ENCODE peak calls at places on chromosome 4, in five cellular contexts. J is CD8-positive, alpha-beta memory T cell; D is neural progenitor cell; X is left lung; A is GM23248. S is an unnamed sample.

GRCh38 chr4:111546881-111547280 is 598.4 kb upstream of the FAM241A start:
- DNase-seq in D (no peak), A (no peak), X (no peak), J (no peak), S (peak; percentile 8)

GRCh38 chr4:109389367-109390118 is 44.1 kb upstream of the SEC24B start:
- DNase-seq in A (no peak), J (no peak), D (no peak), X (no peak), S (peak; percentile 88)

GRCh38 chr4:19455850-19456602 is 795.7 kb upstream of the SLIT2 start:
- DNase-seq in X (no peak), D (no peak), J (no peak), A (no peak), S (no peak)

GRCh38 chr4:155377281-155377680 is 516 bp upstream of the MAP9 start:
- DNase-seq in J (no peak), X (no peak), D (no peak), A (peak; percentile 6), S (no peak)

GRCh38 chr4:24456431-24456830 is 127.9 kb downstream of the DHX15 start:
- DNase-seq in D (no peak), J (no peak), X (no peak), A (no peak), S (no peak)

GRCh38 chr4:16270654-16271328 is 44.5 kb upstream of the TAPT1 start:
- DNase-seq in A (peak; percentile 15), D (peak; percentile 31), J (no peak), X (no peak), S (no peak)

GRCh38 chr4:135365065-135365464 is 1163.5 kb upstream of the PABPC4L start:
- DNase-seq in J (no peak), D (no peak), A (no peak), X (no peak), S (no peak)

GRCh38 chr4:112564706-112565270 is 48.8 kb upstream of the NEUROG2 start:
- DNase-seq in X (no peak), J (no peak), A (no peak), D (no peak), S (no peak)

GRCh38 chr4:184375027-184375426 is 99.3 kb downstream of the IRF2 start:
- DNase-seq in A (peak; percentile 14), J (no peak), X (no peak), D (no peak), S (no peak)

DNA sequence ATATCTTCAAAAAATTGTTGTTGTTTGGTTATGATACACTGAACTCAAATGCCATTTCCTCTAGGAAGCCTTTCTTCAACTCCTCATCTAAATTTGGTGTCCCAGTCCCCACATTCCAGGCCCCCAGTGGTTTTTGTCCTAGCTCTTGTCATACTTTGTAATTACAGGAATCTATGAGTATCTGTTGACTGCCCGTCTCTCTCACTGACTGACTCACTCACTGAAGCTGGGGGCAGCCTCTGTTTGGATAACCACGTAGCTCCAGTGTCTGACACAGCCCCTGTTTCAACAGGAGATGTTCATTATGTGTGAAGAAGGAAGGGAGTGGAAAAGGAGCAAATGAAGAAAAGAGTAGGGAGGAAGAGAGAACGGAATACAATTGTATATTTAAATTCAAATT is 284.1 kb upstream of the TENM3 start:
- DNase-seq in A (peak; percentile 68), D (no peak), J (no peak), X (no peak), S (peak; percentile 36)
- H3K27ac ChIP-seq in A (peak overlapping the region; percentile 24), D (no peak overlapping the region), J (no peak overlapping the region), X (no peak overlapping the region), S (no peak overlapping the region)

DNA sequence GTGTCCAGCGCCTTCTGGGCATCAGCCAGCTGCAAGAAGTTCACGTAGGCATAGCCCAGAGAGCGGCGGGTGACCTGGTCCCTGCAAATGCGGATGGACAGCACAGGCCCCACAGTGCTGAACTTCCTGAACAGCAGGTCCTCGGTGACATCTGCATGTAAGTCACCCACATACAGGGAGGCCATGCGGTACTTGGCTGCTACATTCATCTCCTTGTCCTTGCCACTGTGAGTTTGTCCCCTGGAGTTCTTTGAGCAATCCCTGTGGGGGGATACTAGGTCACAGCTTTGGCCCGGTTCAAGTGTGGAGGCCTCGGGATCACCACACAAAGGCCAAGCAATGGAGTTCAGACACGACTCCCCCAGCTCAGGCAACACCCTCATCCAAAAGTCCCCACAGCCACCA is 776 bp downstream of the PABPC4L start:
- DNase-seq in D (no peak), J (no peak), A (no peak), X (no peak), S (peak; percentile 35)
- H3K4me3 ChIP-seq in D (peak overlapping the region; percentile 46), J (no peak overlapping the region), A (peak overlapping the region; percentile 69), X (peak overlapping the region; percentile 38), S (peak overlapping the region; percentile 95)

GRCh38 chr4:113620032-113620431 is 141.5 kb downstream of the CAMK2D start:
- DNase-seq in A (no peak), J (no peak), X (no peak), D (no peak), S (no peak)

GRCh38 chr4:113625902-113626301 is 135.6 kb downstream of the CAMK2D start:
- DNase-seq in D (no peak), A (no peak), J (no peak), X (no peak), S (no peak)

GRCh38 chr4:113623274-113623894 is 138.2 kb downstream of the CAMK2D start:
- DNase-seq in J (no peak), D (no peak), A (peak; percentile 45), X (no peak), S (no peak)

GRCh38 chr4:113618205-113618604 is 143.3 kb downstream of the CAMK2D start:
- DNase-seq in J (no peak), D (no peak), X (no peak), A (peak; percentile 29), S (no peak)

DNA sequence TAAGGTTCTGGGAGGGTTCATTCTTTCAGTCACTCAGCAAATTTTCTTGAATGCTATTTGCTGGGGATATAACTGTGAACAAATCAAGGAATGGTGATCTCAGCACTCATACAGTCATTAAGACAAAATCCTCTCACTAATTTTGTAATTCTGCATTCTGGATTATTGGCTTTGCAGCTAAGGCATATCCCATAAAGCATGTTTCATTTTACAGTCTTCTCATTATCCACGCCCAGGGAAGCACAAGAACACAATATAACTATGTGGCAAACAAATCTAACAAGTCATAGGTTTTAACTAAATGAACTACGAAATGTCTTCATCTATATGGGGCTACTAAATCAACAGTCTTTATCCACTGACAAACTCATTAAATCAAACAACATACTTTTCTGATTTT is 139.9 kb downstream of the CAMK2D start:
- DNase-seq in D (no peak), X (no peak), J (no peak), A (no peak), S (no peak)
- H3K4me1 ChIP-seq in D (no peaks in the 10 kb centered on the region), X (peaks cover 5% of the 10 kb centered on the region), J (peaks cover 4% of the 10 kb centered on the region), A (no peaks in the 10 kb centered on the region), S (no peaks in the 10 kb centered on the region)

GRCh38 chr4:38082424-38083374 is 122.5 kb downstream of the PTTG2 start:
- DNase-seq in A (peak; percentile 84), D (no peak), X (no peak), J (no peak), S (no peak)

GRCh38 chr4:38086515-38087226 is 126.5 kb downstream of the PTTG2 start:
- DNase-seq in X (no peak), J (no peak), A (no peak), D (no peak), S (no peak)

GRCh38 chr4:38088321-38088720 is 128.1 kb downstream of the PTTG2 start:
- DNase-seq in D (no peak), X (no peak), J (no peak), A (no peak), S (no peak)

GRCh38 chr4:38084984-38085383 is 124.8 kb downstream of the PTTG2 start:
- DNase-seq in J (no peak), D (no peak), A (peak; percentile 48), X (no peak), S (no peak)

GRCh38 chr4:38085394-38086150 is 125.4 kb downstream of the PTTG2 start:
- DNase-seq in X (no peak), D (peak; percentile 20), A (peak; percentile 47), J (no peak), S (peak; percentile 95)
- H3K27ac ChIP-seq in X (no peak overlapping the region), D (no peak overlapping the region), A (peak overlapping the region; percentile 84), J (no peak overlapping the region), S (peak overlapping the region; percentile 50)

GRCh38 chr4:76690091-76690905 is 207.6 kb downstream of the SOWAHB start:
- DNase-seq in A (peak; percentile 62), J (no peak), D (no peak), X (no peak), S (peak; percentile 68)
- H3K4me3 ChIP-seq in A (peak overlapping the region; percentile 78), J (no peak overlapping the region), D (peak overlapping the region; percentile 92), X (peak overlapping the region; percentile 53), S (peak overlapping the region; percentile 78)

DNA sequence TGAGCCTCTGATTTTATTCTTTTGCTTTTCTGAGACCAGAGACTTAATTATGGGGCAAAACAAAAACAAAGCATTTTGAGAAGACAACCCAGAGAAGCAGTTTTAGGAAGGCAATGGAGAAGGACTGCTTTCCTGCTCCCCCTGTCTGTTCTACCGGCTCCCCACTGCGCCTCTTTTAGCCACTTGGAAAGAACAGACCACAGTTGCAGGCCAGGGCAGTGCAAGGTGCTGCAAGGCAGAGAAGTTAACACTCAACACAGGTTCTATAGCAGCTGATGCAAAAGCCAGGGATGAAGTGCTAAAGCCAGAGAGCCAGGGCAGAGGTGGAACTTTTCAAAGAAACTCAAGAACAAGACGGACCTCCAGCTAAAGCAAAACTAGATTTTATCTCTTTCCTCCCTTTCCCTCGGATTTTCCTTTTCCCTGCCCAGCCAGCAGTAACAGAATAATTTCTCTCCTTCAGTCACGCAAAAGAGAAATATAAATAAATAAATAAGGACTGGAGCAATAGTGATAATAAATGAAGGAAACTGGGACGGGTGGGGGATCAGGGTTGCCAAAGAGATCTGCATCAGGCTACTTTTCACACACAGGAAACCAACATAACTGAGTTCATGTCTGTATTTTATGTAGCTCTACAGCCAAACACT is 10.4 kb downstream of the SH3RF1 start:
- DNase-seq in X (no peak), J (no peak), A (no peak), D (peak; percentile 39), S (no peak)
- H3K4me1 ChIP-seq in X (peaks cover 17% of the 10 kb centered on the region), J (no peaks in the 10 kb centered on the region), A (peaks cover 60% of the 10 kb centered on the region), D (peaks cover 45% of the 10 kb centered on the region), S (peaks cover 7% of the 10 kb centered on the region)

GRCh38 chr4:158968961-158969360 is 133.9 kb upstream of the RAPGEF2 start:
- DNase-seq in X (no peak), A (no peak), J (no peak), D (no peak), S (no peak)
- H3K27ac ChIP-seq in X (no peak overlapping the region), A (no peak overlapping the region), J (no peak overlapping the region), D (no peak overlapping the region), S (no peak overlapping the region)

DNA sequence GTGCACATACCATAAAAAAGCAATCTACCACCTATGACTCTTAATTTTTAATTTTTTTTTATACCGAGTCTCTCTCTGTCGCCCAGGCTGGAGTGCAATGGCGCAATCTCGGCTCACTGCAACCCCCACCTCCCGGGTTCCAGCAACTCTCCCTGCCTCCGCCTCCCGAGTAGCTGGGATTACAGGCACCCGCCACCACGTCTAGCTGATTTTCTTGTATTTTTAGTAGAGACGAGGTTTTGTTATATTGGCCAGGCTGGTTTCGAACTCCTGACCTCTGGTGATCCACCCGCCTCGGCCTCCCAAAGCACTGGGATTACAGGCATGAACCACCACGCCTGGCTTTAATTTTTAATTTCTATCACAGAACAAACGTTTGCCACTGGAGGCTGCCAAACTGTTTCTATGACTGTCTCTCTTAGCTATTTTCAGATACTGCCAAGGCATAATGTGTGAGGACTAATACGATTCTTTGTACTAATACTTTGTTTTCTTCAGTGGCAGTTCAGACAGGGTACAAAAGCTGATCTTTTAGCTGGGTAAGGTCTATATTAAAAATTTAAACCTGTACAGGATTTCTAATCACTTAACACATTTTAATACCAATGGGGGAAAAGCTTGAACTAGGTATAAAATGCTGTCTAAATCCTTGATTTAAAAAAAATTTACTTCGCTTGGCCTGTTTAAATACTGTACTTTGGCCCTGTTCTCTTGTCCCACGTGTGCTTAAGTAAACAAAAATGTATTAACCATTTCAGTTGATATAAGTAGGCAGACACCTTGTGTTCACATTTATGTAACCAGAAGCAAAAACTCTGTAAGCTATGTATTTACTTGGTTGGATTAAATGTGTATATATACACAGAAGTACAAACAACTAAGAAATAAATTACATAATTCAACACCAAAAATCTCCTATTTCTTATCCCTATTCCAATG is 2.3 kb downstream of the PGRMC2 start:
- DNase-seq in X (no peak), D (no peak), A (peak; percentile 85), J (no peak), S (no peak)
- H3K4me3 ChIP-seq in X (peak overlapping the region; percentile 90), D (peak overlapping the region; percentile 85), A (peak overlapping the region; percentile 98), J (no peak overlapping the region), S (peak overlapping the region; percentile 69)